ENCODE peak calls at places on chromosomes 16 and 17, in five cellular contexts. One of them, this sample, is unnamed.

GRCh38 chr17:40433551-40434384 is 9.5 kb upstream of the IGFBP4 start:
- DNase-seq in T-helper 1 cell: no peak
- DNase-seq in GF-D8: no peak
- DNase-seq in T-helper 17 cell: no peak
- DNase-seq in adipocyte: no peak
- DNase-seq in this sample: no peak

GRCh38 chr17:19743101-19744100 is 4.7 kb downstream of the ALDH3A1 start:
- DNase-seq in T-helper 1 cell: no peak
- DNase-seq in GF-D8: no peak
- DNase-seq in T-helper 17 cell: no peak
- DNase-seq in adipocyte: no peak
- DNase-seq in this sample: no peak

GRCh38 chr17:51640108-51640622 is 379.8 kb downstream of the UTP18 start:
- DNase-seq in T-helper 1 cell: no peak
- DNase-seq in GF-D8: no peak
- DNase-seq in T-helper 17 cell: no peak
- DNase-seq in adipocyte: no peak
- DNase-seq in this sample: no peak

GRCh38 chr16:7316266-7316888 is 16.3 kb upstream of the RBFOX1 start:
- DNase-seq in T-helper 1 cell: no peak
- DNase-seq in GF-D8: no peak
- DNase-seq in T-helper 17 cell: no peak
- DNase-seq in adipocyte: no peak
- DNase-seq in this sample: no peak

GRCh38 chr16:1413684-1414531 is 596 bp downstream of the UNKL start:
- DNase-seq in T-helper 1 cell: peak; percentile 38
- DNase-seq in GF-D8: peak; percentile 23
- DNase-seq in T-helper 17 cell: peak; percentile 65
- DNase-seq in adipocyte: peak; percentile 75
- DNase-seq in this sample: peak; percentile 78

GRCh38 chr16:1474047-1474446 is 781 bp downstream of the CLCN7 start:
- DNase-seq in T-helper 1 cell: no peak
- DNase-seq in GF-D8: no peak
- DNase-seq in T-helper 17 cell: no peak
- DNase-seq in adipocyte: no peak
- DNase-seq in this sample: peak; percentile 9

GRCh38 chr17:17663160-17664072 is 17.8 kb upstream of the RAI1 start:
- DNase-seq in T-helper 1 cell: peak; percentile 65
- DNase-seq in GF-D8: no peak
- DNase-seq in T-helper 17 cell: peak; percentile 49
- DNase-seq in adipocyte: peak; percentile 89
- DNase-seq in this sample: no peak

GRCh38 chr16:70702624-70703023 is 16.8 kb upstream of the MTSS2 start:
- DNase-seq in T-helper 1 cell: no peak
- DNase-seq in GF-D8: no peak
- DNase-seq in T-helper 17 cell: no peak
- DNase-seq in adipocyte: no peak
- DNase-seq in this sample: peak; percentile 9

This sample was measured in HL-60.